ENCODE peak calls at places on chromosomes 11 and 22, in eight cellular contexts. Q, E, Z, V, L, U, T and R are unnamed samples.

GRCh38 chr22:47030143-47030641 is 267.7 kb downstream of the TBC1D22A start:
- DNase-seq in Q (no peak), E (no peak), Z (no peak), V (no peak), L (peak), U (no peak), T (peak), R (peak)

GRCh38 chr11:71519546-71519945 is 7.5 kb upstream of the KRTAP5-7 start:
- DNase-seq in Q (no peak), E (no peak), Z (no peak), V (no peak), L (no peak), U (no peak), T (no peak), R (no peak)

GRCh38 chr11:35617687-35618496 is at the start of gene FJX1:
- DNase-seq in Q (peak), E (peak), Z (peak), V (no peak), L (peak), U (peak), T (peak), R (peak)

GRCh38 chr11:2137202-2138071 is 1.8 kb downstream of the IGF2 start:
- DNase-seq in Q (peak), E (peak), Z (no peak), V (no peak), L (peak), U (no peak), T (peak), R (peak)

GRCh38 chr11:106228996-106229395 is 151.5 kb downstream of the AASDHPPT start:
- DNase-seq in Q (no peak), E (no peak), Z (no peak), V (no peak), L (no peak), U (no peak), T (peak), R (peak)

GRCh38 chr22:38731703-38732161 is 24.1 kb downstream of the SUN2 start:
- DNase-seq in Q (no peak), E (no peak), Z (no peak), V (no peak), L (no peak), U (no peak), T (no peak), R (no peak)

GRCh38 chr11:67640758-67641113 is 1.2 kb upstream of the TBX10 start:
- DNase-seq in Q (no peak), E (no peak), Z (no peak), V (no peak), L (no peak), U (no peak), T (no peak), R (no peak)

GRCh38 chr11:2298131-2298794 is 3.5 kb downstream of the C11orf21 start:
- DNase-seq in Q (no peak), E (no peak), Z (no peak), V (no peak), L (no peak), U (no peak), T (no peak), R (no peak)

GRCh38 chr22:21876486-21877176 is 9.2 kb upstream of the MAPK1 start:
- DNase-seq in Q (no peak), E (peak), Z (no peak), V (peak), L (peak), U (peak), T (peak), R (peak)

GRCh38 chr22:16609548-16610261 is 17.1 kb upstream of the CCT8L2 start:
- DNase-seq in Q (peak), E (no peak), Z (no peak), V (no peak), L (no peak), U (no peak), T (no peak), R (no peak)

GRCh38 chr11:34359548-34359891 is 1.7 kb upstream of the ABTB2 start:
- DNase-seq in Q (no peak), E (no peak), Z (no peak), V (no peak), L (no peak), U (no peak), T (no peak), R (no peak)

GRCh38 chr11:66020618-66021357 is 5.5 kb downstream of the CATSPER1 start:
- DNase-seq in Q (peak), E (peak), Z (no peak), V (peak), L (peak), U (no peak), T (peak), R (peak)

GRCh38 chr22:23063539-23064380 is 6.6 kb upstream of the GNAZ start:
- DNase-seq in Q (no peak), E (no peak), Z (no peak), V (no peak), L (no peak), U (no peak), T (no peak), R (no peak)

GRCh38 chr11:15483205-15483604 is 368.5 kb downstream of the INSC start:
- DNase-seq in Q (no peak), E (no peak), Z (no peak), V (no peak), L (no peak), U (no peak), T (no peak), R (no peak)

GRCh38 chr11:45737056-45737455 is 67.9 kb upstream of the SLC35C1 start:
- DNase-seq in Q (no peak), E (no peak), Z (no peak), V (no peak), L (no peak), U (no peak), T (peak), R (peak)